ENCODE peak calls at places on chromosome 7, in six cellular contexts. G is tibial nerve, L is thoracic aorta, M is neuronal stem cell, W is cardiac muscle cell, T is heart left ventricle. Z is an unnamed sample.

GRCh38 chr7:38929460-38930171 is 20.6 kb upstream of the VPS41 start:
- DNase-seq in G (no peak), L (no peak), M (no peak), W (peak), T (no peak), Z (no peak)

GRCh38 chr7:106542550-106543220 is 118.3 kb downstream of the CCDC71L start:
- DNase-seq in G (peak), L (no peak), M (peak), W (peak), T (peak), Z (no peak)

GRCh38 chr7:67551027-67551426 is 554.4 kb downstream of the TYW1 start:
- DNase-seq in G (no peak), L (no peak), M (no peak), W (no peak), T (peak), Z (no peak)

GRCh38 chr7:148561099-148561498 is 29.5 kb upstream of the C7orf33 start:
- DNase-seq in G (no peak), L (no peak), M (no peak), W (no peak), T (no peak), Z (no peak)

GRCh38 chr7:66426332-66426731 is 202.3 kb upstream of the KCTD7 start:
- DNase-seq in G (no peak), L (no peak), M (no peak), W (no peak), T (no peak), Z (no peak)

GRCh38 chr7:32611700-32612099 is 116.4 kb downstream of the AVL9 start:
- DNase-seq in G (no peak), L (no peak), M (no peak), W (no peak), T (no peak), Z (no peak)

GRCh38 chr7:92641921-92642511 is 51.8 kb upstream of the FAM133B start:
- DNase-seq in G (no peak), L (no peak), M (no peak), W (no peak), T (no peak), Z (no peak)

GRCh38 chr7:99042957-99043356 is 101.0 kb downstream of the SMURF1 start:
- DNase-seq in G (no peak), L (no peak), M (no peak), W (no peak), T (no peak), Z (no peak)

GRCh38 chr7:116783666-116784318 is 78.6 kb upstream of the CAPZA2 start:
- DNase-seq in G (no peak), L (no peak), M (no peak), W (no peak), T (no peak), Z (no peak)

GRCh38 chr7:6564091-6564770 is 13.0 kb upstream of the GRID2IP start:
- DNase-seq in G (no peak), L (no peak), M (no peak), W (no peak), T (no peak), Z (no peak)

GRCh38 chr7:100545636-100546128 is 6.7 kb downstream of the AGFG2 start:
- DNase-seq in G (no peak), L (peak), M (no peak), W (peak), T (no peak), Z (no peak)

GRCh38 chr7:1707756-1708611 is 37.9 kb downstream of the ELFN1 start:
- DNase-seq in G (no peak), L (no peak), M (no peak), W (no peak), T (no peak), Z (no peak)

GRCh38 chr7:45415265-45415664 is 158.9 kb upstream of the ADCY1 start:
- DNase-seq in G (no peak), L (no peak), M (no peak), W (no peak), T (no peak), Z (no peak)

GRCh38 chr7:106765727-106766355 is 99.2 kb upstream of the PIK3CG start:
- DNase-seq in G (no peak), L (no peak), M (no peak), W (no peak), T (no peak), Z (no peak)

GRCh38 chr7:27842094-27842493 is 102.1 kb downstream of the TAX1BP1 start:
- DNase-seq in G (no peak), L (no peak), M (no peak), W (no peak), T (no peak), Z (no peak)

GRCh38 chr7:835491-836401 is 3.5 kb downstream of the SUN1 start:
- DNase-seq in G (no peak), L (no peak), M (no peak), W (no peak), T (no peak), Z (no peak)

GRCh38 chr7:18313970-18314369 is 181.6 kb upstream of the HDAC9 start:
- DNase-seq in G (no peak), L (no peak), M (no peak), W (peak), T (no peak), Z (no peak)

GRCh38 chr7:103851357-103851756 is 138.1 kb downstream of the RELN start:
- DNase-seq in G (no peak), L (no peak), M (peak), W (peak), T (no peak), Z (no peak)

GRCh38 chr7:27641576-27642230 is 21.0 kb downstream of the HIBADH start:
- DNase-seq in G (no peak), L (no peak), M (no peak), W (no peak), T (no peak), Z (no peak)

GRCh38 chr7:112074464-112074863 is 131.7 kb downstream of the DOCK4 start:
- DNase-seq in G (no peak), L (no peak), M (no peak), W (no peak), T (no peak), Z (no peak)

GRCh38 chr7:123724725-123725381 is 23.9 kb downstream of the WASL start:
- DNase-seq in G (no peak), L (no peak), M (no peak), W (no peak), T (no peak), Z (no peak)

GRCh38 chr7:127419196-127419595 is 26.7 kb upstream of the ZNF800 start:
- DNase-seq in G (no peak), L (no peak), M (no peak), W (no peak), T (no peak), Z (no peak)

GRCh38 chr7:96178581-96178980 is 143.3 kb downstream of the SLC25A13 start:
- DNase-seq in G (no peak), L (no peak), M (no peak), W (peak), T (no peak), Z (no peak)

GRCh38 chr7:26195182-26195581 is 5.4 kb downstream of the HNRNPA2B1 start:
- DNase-seq in G (no peak), L (no peak), M (no peak), W (no peak), T (no peak), Z (no peak)

GRCh38 chr7:26191233-26191973 is 9.1 kb downstream of the HNRNPA2B1 start:
- DNase-seq in G (no peak), L (no peak), M (no peak), W (no peak), T (no peak), Z (no peak)

GRCh38 chr7:26191974-26192479 is 8.5 kb downstream of the HNRNPA2B1 start:
- DNase-seq in G (no peak), L (no peak), M (no peak), W (no peak), T (no peak), Z (no peak)

GRCh38 chr7:26192485-26193087 is 8.0 kb downstream of the HNRNPA2B1 start:
- DNase-seq in G (no peak), L (no peak), M (no peak), W (no peak), T (no peak), Z (no peak)

GRCh38 chr7:26193432-26194206 is 6.9 kb downstream of the HNRNPA2B1 start:
- DNase-seq in G (no peak), L (no peak), M (no peak), W (no peak), T (no peak), Z (no peak)
- H3K27ac ChIP-seq in G (no peak), L (no peak), M (no peak), W (peak), T (no peak), Z (no peak)

GRCh38 chr7:77460057-77460486 is 43.9 kb upstream of the GSAP start:
- DNase-seq in G (no peak), L (no peak), M (no peak), W (no peak), T (no peak), Z (no peak)
- H3K4me3 ChIP-seq in G (no peak), L (no peak), M (no peak), W (no peak), T (no peak), Z (no peak)

DNA sequence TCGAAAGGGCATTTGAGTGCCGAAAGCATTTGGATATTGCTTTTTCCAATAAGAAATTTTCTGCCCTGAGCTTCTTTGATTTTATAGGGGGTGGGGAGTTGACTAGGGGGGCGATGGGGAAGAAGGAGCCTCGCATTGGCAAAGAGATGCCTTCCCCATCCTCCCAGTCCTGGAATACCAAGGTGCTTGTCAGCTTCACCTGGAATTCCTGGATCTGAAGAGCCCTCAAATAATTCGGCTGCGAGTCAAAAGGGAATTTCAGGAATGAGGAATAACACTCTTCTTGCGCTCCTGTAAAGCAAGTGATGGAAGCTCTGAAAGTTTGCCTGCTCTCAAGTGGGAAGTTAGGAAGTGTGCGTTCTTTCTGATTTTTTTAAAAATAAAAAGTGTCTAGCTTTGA is 7.3 kb downstream of the NXPH1 start:
- DNase-seq in G (no peak), L (no peak), M (no peak), W (no peak), T (no peak), Z (no peak)
- H3K27ac ChIP-seq in G (no peak), L (no peak), M (no peak), W (no peak), T (no peak), Z (no peak)

GRCh38 chr7:153543232-153543631 is 509.0 kb upstream of the DPP6 start:
- DNase-seq in G (no peak), L (no peak), M (no peak), W (no peak), T (no peak), Z (no peak)
- H3K4me3 ChIP-seq in G (no peak), L (no peak), M (no peak), W (no peak), T (no peak), Z (no peak)

DNA sequence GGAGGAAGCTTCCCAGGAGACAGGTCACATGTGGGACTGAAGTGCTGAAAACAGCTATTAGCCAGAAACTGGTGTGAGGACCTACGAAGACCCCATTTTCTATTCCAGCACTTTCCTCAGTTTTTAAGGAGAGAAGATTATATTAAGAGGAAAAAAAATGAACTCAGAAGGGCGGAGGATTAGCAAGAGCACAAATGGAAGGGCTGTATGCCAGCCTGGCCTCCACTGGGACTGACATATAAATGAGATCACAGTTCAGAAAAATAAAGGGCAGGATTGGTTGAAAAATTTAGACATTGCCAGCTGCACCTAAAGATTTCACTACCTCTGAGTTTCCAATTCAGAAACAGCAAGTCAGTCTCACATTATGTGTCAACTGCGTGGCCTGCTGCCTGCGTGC is 53.0 kb downstream of the GSDME start:
- DNase-seq in G (no peak), L (no peak), M (no peak), W (no peak), T (no peak), Z (no peak)
- H3K27ac ChIP-seq in G (no peak), L (peak), M (no peak), W (no peak), T (no peak), Z (peak)

GRCh38 chr7:159093351-159093971 is 51.2 kb downstream of the VIPR2 start:
- DNase-seq in G (no peak), L (no peak), M (no peak), W (no peak), T (peak), Z (no peak)
- H3K4me3 ChIP-seq in G (no peak), L (peak), M (no peak), W (no peak), T (no peak), Z (peak)

DNA sequence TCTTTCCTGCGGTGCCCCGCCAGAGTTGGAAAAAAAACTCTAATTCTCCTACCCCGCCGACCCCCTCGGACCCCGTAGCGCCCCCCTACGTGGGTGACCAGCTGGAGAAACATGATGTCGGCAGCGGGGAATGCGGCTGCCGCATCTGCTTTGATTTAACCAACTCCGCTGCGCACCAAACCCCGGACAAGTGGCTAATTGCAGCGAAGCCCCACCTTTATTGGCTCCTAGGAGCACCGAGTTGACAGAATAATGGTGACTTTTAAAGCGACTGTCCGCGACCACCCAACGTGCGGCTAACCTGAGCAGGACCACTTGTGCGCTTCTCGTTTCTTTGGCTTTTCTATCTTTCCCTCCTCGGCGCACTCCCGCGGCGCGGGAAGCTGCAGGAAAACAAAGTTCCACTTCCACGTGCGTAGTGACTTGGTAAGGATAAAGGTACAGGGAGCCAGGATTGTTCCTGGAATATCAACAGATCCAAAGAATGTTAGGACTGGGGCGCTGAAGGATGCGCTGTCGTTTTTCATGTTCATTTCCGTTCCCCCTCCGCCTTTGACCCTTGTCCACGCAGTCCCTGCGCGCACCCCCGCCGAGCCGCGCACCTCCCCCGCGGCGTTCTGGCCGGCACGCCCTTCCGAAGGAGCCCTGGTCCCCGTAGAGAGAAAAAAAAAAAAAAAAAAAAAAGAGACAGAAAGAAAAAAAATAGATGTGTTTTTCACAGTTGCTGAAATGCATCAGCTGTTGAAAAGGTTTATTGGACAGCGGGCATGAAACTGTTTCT is 1.4 kb downstream of the WNT16 start:
- DNase-seq in G (no peak), L (no peak), M (peak), W (peak), T (no peak), Z (no peak)
- H3K27ac ChIP-seq in G (no peak), L (no peak), M (no peak), W (no peak), T (no peak), Z (no peak)

Z was measured in psoas muscle.